ENCODE peak calls at places on chromosomes 16 and 17, in five cellular contexts. B is SHP77, V is T-cell, K is A549, N is NCI-H1436. L is an unnamed sample.

GRCh38 chr16:57196753-57197152 is 10.6 kb downstream of the RSPRY1 start:
- DNase-seq in V (no peak), B (no peak), N (no peak), K (no peak), L (no peak)

GRCh38 chr16:1531638-1531910 is 1.9 kb upstream of the TMEM204 start:
- DNase-seq in B (no peak), K (no peak), N (no peak), V (no peak), L (no peak)

GRCh38 chr16:62298567-62298966 is 262.3 kb upstream of the CDH8 start:
- DNase-seq in K (no peak), N (no peak), V (no peak), B (no peak), L (no peak)

GRCh38 chr16:66927918-66928649 is 2.7 kb upstream of the RRAD start:
- DNase-seq in N (no peak), V (no peak), B (no peak), K (no peak), L (no peak)

GRCh38 chr16:81583893-81584705 is 139.5 kb downstream of the CMIP start:
- DNase-seq in K (peak), B (no peak), V (no peak), N (no peak), L (no peak)

GRCh38 chr16:81528258-81528657 is 83.7 kb downstream of the CMIP start:
- DNase-seq in K (no peak), B (no peak), N (no peak), V (no peak), L (no peak)

GRCh38 chr16:69109486-69110270 is 4.2 kb downstream of the HAS3 start:
- DNase-seq in V (no peak), K (no peak), N (no peak), B (no peak), L (no peak)

GRCh38 chr17:66341462-66341861 is 39.0 kb downstream of the PRKCA start:
- DNase-seq in N (no peak), V (no peak), B (no peak), K (no peak), L (no peak)

GRCh38 chr16:12901204-12901596 is 198 bp upstream of the SHISA9 start:
- DNase-seq in B (no peak), N (peak), V (no peak), K (no peak), L (no peak)

GRCh38 chr16:84449156-84450140 is 55.0 kb downstream of the MEAK7 start:
- DNase-seq in K (no peak), V (no peak), N (no peak), B (no peak), L (no peak)

GRCh38 chr16:30786936-30787612 is at the start of gene ZNF629:
- DNase-seq in B (peak), N (peak), K (peak), V (peak), L (peak)

GRCh38 chr16:89484923-89485679 is 5.3 kb downstream of the ANKRD11 start:
- DNase-seq in N (no peak), V (no peak), B (no peak), K (no peak), L (no peak)

GRCh38 chr17:61806941-61807340 is 56.4 kb downstream of the BRIP1 start:
- DNase-seq in B (no peak), K (no peak), N (no peak), V (no peak), L (no peak)

GRCh38 chr17:27455914-27456680 is at the start of gene KSR1:
- DNase-seq in K (peak), V (peak), B (peak), N (peak), L (peak)

GRCh38 chr17:1259910-1260389 is 10.3 kb upstream of the BHLHA9 start:
- DNase-seq in B (no peak), N (no peak), V (no peak), K (no peak), L (no peak)

GRCh38 chr16:71995038-71995437 is 5.2 kb downstream of the PKD1L3 start:
- DNase-seq in V (no peak), N (no peak), B (no peak), K (no peak), L (no peak)

GRCh38 chr16:68749424-68749823 is 12.3 kb downstream of the CDH1 start:
- DNase-seq in B (no peak), V (no peak), N (no peak), K (no peak), L (no peak)

L was measured in endothelial cell of umbilical vein.